ENCODE peak calls at places on chromosome 13, in seven cellular contexts. T, X, L, U, P, M and A are unnamed samples. For H3K36me3, the result is how much of the 10 kb centered on the place peaks cover.

GRCh38 chr13:50208826-50209335 is 193.6 kb downstream of the KCNRG start:
- DNase-seq in L (peak), X (peak), U (peak), P (no peak), T (peak), M (peak), A (no peak)

GRCh38 chr13:92838786-92839185 is 387.8 kb upstream of the GPC6 start:
- DNase-seq in M (peak), L (no peak), X (no peak), P (no peak), U (peak), T (peak), A (no peak)

GRCh38 chr13:44719857-44720671 is 143.9 kb upstream of the TSC22D1 start:
- DNase-seq in T (peak), U (peak), X (no peak), P (no peak), M (peak), L (no peak), A (no peak)

GRCh38 chr13:40190656-40191100 is 475.8 kb downstream of the FOXO1 start:
- DNase-seq in M (peak), L (no peak), X (no peak), T (peak), U (peak), P (peak), A (no peak)

GRCh38 chr13:21478881-21479808 is 20.0 kb upstream of the ZDHHC20 start:
- DNase-seq in L (no peak), X (no peak), U (peak), M (peak), P (no peak), T (peak), A (peak)

GRCh38 chr13:108176685-108177274 is 38.6 kb downstream of the LIG4 start:
- DNase-seq in U (no peak), X (no peak), P (no peak), M (peak), L (no peak), T (peak), A (no peak)

GRCh38 chr13:39452412-39452811 is 150.6 kb downstream of the LHFPL6 start:
- DNase-seq in M (no peak), P (no peak), X (no peak), L (no peak), U (peak), T (peak), A (no peak)

GRCh38 chr13:79659161-79659560 is 178.2 kb downstream of the NDFIP2 start:
- DNase-seq in U (peak), P (no peak), L (no peak), T (no peak), X (no peak), M (no peak), A (no peak)

GRCh38 chr13:48595330-48596127 is 58.2 kb upstream of the CYSLTR2 start:
- DNase-seq in T (peak), M (peak), X (no peak), P (no peak), U (peak), L (no peak), A (no peak)

GRCh38 chr13:96460571-96460970 is 370.7 kb downstream of the HS6ST3 start:
- DNase-seq in M (no peak), L (no peak), X (no peak), P (no peak), T (no peak), U (no peak), A (peak)

GRCh38 chr13:64369121-64369520 is 2861.0 kb downstream of the PCDH9 start:
- DNase-seq in P (no peak), T (peak), L (no peak), X (no peak), U (no peak), M (peak), A (peak)

GRCh38 chr13:23723463-23723862 is 153.3 kb downstream of the TNFRSF19 start:
- DNase-seq in X (no peak), L (no peak), M (peak), T (peak), U (peak), P (no peak), A (peak)

GRCh38 chr13:27909378-27909777 is 10.4 kb upstream of the PDX1 start:
- DNase-seq in P (no peak), T (no peak), U (no peak), M (no peak), X (no peak), L (no peak), A (no peak)

GRCh38 chr13:25175026-25175425 is 2.9 kb upstream of the AMER2 start:
- DNase-seq in L (no peak), U (no peak), T (no peak), P (no peak), M (no peak), X (no peak), A (no peak)

GRCh38 chr13:63408227-63409202 is 1992.9 kb upstream of the PCDH20 start:
- DNase-seq in U (peak), P (no peak), X (no peak), M (peak), T (no peak), L (no peak), A (no peak)

GRCh38 chr13:52955505-52955904 is 73.1 kb upstream of the OLFM4 start:
- DNase-seq in P (no peak), M (no peak), X (no peak), U (no peak), T (no peak), L (peak), A (no peak)

GRCh38 chr13:70408865-70409264 is 300.6 kb upstream of the KLHL1 start:
- DNase-seq in M (no peak), L (no peak), U (no peak), X (no peak), P (no peak), T (no peak), A (no peak)

GRCh38 chr13:95195146-95195545 is 106.1 kb downstream of the ABCC4 start:
- DNase-seq in U (no peak), X (no peak), P (no peak), M (no peak), L (no peak), T (no peak), A (no peak)

GRCh38 chr13:48859168-48860105 is 116.3 kb upstream of the FNDC3A start:
- DNase-seq in X (no peak), M (no peak), T (no peak), L (no peak), U (no peak), P (no peak), A (no peak)

GRCh38 chr13:59982631-59983382 is 180.9 kb downstream of the DIAPH3 start:
- DNase-seq in U (peak), M (peak), T (no peak), L (no peak), X (no peak), P (no peak), A (no peak)

GRCh38 chr13:28324181-28324789 is 170.6 kb downstream of the FLT1 start:
- DNase-seq in P (no peak), L (peak), U (no peak), T (peak), M (peak), X (no peak), A (peak)

GRCh38 chr13:98325724-98326123 is 148.7 kb upstream of the RNF113B start:
- DNase-seq in X (no peak), P (no peak), M (no peak), L (no peak), U (no peak), T (no peak), A (no peak)

GRCh38 chr13:51663980-51664957 is 80.0 kb downstream of the WDFY2 start:
- DNase-seq in M (no peak), U (no peak), L (no peak), T (no peak), P (no peak), X (no peak), A (no peak)

GRCh38 chr13:62171697-62172096 is 756.0 kb upstream of the PCDH20 start:
- DNase-seq in U (no peak), L (no peak), X (no peak), T (no peak), M (no peak), P (no peak), A (no peak)

GRCh38 chr13:110177790-110178189 is 129.2 kb downstream of the COL4A1 start:
- DNase-seq in L (no peak), P (no peak), M (no peak), X (no peak), T (no peak), U (no peak), A (no peak)
- H3K36me3 ChIP-seq in L (under half), P (under half), M (half or more), X (half or more), T (under half), U (half or more), A (under half)

GRCh38 chr13:32427852-32428580 is at the start of gene N4BP2L1:
- DNase-seq in T (peak), U (no peak), P (no peak), M (no peak), X (peak), L (no peak), A (no peak)

GRCh38 chr13:32428581-32429072 is 697 bp upstream of the N4BP2L1 start:
- DNase-seq in M (no peak), T (peak), P (no peak), L (no peak), U (no peak), X (no peak), A (no peak)

GRCh38 chr13:32430018-32430747 is 2.3 kb upstream of the N4BP2L1 start:
- DNase-seq in P (no peak), M (peak), L (no peak), T (no peak), X (no peak), U (no peak), A (no peak)

GRCh38 chr13:32426981-32427851 is 714 bp downstream of the N4BP2L1 start:
- DNase-seq in T (peak), P (no peak), X (peak), L (no peak), U (no peak), M (peak), A (no peak)

GRCh38 chr13:32429406-32429909 is 1.5 kb upstream of the N4BP2L1 start:
- DNase-seq in U (no peak), X (no peak), L (no peak), T (no peak), P (no peak), M (no peak), A (no peak)
- H3K27ac ChIP-seq in U (no peak), X (no peak), L (no peak), T (no peak), P (no peak), M (no peak), A (no peak)

DNA sequence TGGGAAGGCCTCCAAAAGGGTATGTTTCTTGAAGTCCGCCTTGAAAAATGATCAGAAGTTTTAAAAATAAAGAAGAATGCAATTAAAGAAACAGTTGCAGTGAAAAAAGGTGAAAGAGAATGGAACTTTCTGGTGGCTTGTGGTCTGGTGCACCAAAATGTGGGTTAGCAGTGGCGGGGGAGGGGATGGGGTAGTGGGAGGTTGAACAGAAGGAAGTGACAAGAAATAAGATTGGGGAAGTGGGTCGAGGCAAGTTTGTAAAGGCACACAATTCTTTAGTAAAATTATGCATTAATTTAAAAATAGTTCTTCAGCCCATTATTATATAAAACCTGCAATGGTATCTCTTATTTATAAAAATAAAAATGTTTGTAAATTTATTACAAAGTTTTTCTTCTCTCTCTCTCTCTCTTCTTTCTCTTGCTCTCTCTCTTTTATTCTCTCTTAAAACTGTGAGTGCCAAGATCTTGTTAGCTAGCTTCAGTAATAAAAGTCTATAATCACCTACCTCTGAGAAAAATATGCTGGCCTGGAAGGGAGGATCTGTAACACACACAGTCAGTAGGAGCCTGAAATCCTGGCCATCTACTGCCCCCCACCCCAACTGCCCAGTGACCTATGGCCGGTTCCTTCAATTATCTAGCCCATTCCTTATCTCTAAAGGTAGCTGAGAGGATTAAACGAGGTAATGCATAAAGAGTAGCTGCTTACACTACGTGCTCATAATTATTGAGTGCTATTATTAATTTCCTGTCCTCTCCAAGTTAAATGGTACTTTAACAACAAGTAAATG is 2.2 kb downstream of the LCP1 start:
- DNase-seq in T (no peak), M (no peak), U (no peak), X (no peak), P (no peak), L (no peak), A (no peak)
- H3K9ac ChIP-seq in T (no peak), M (no peak), U (no peak), X (no peak), P (no peak), L (no peak), A (peak)

DNA sequence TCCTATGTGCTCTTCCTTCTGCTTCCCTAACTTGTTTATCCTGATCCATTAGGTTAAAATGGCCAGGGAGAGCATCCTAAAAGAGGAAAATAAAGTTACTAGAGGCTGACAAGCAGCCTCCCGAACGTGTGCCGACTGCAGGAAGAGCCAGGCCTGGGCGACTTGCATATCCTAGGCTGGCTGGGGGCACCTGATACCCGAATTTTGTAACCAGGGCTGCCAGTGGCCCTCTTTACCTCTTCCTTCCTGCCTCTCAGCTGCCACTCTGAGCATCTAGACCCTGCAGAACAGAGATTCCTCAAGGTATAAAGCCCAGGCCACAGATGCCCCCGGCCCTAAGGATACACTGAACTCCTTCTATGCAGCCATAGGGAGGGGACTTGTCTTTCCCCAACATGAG is 48.5 kb upstream of the KATNAL1 start:
- DNase-seq in T (no peak), L (no peak), M (no peak), X (no peak), P (no peak), U (no peak), A (no peak)
- H3K36me3 ChIP-seq in T (under half), L (under half), M (under half), X (under half), P (under half), U (under half), A (under half)

GRCh38 chr13:29903524-29903923 is 53.1 kb upstream of the UBL3 start:
- DNase-seq in P (no peak), M (no peak), X (no peak), U (no peak), L (no peak), T (no peak), A (no peak)
- H3K27ac ChIP-seq in P (no peak), M (no peak), X (no peak), U (no peak), L (no peak), T (no peak), A (no peak)

GRCh38 chr13:42999491-42999890 is 7.5 kb upstream of the EPSTI1 start:
- DNase-seq in P (no peak), U (no peak), X (no peak), L (no peak), M (no peak), T (no peak), A (no peak)

GRCh38 chr13:42997381-42997780 is 5.3 kb upstream of the EPSTI1 start:
- DNase-seq in M (peak), T (peak), P (no peak), X (no peak), L (no peak), U (no peak), A (no peak)

GRCh38 chr13:42992585-42993122 is 613 bp upstream of the EPSTI1 start:
- DNase-seq in L (no peak), X (no peak), M (no peak), U (no peak), P (no peak), T (no peak), A (no peak)

GRCh38 chr13:42994878-42995277 is 2.8 kb upstream of the EPSTI1 start:
- DNase-seq in U (no peak), P (no peak), T (no peak), L (no peak), X (no peak), M (no peak), A (no peak)

GRCh38 chr13:42996584-42996983 is 4.5 kb upstream of the EPSTI1 start:
- DNase-seq in X (no peak), P (peak), T (peak), U (peak), L (no peak), M (peak), A (no peak)
- H3K9ac ChIP-seq in X (no peak), P (peak), T (peak), U (no peak), L (no peak), M (no peak), A (no peak)

DNA sequence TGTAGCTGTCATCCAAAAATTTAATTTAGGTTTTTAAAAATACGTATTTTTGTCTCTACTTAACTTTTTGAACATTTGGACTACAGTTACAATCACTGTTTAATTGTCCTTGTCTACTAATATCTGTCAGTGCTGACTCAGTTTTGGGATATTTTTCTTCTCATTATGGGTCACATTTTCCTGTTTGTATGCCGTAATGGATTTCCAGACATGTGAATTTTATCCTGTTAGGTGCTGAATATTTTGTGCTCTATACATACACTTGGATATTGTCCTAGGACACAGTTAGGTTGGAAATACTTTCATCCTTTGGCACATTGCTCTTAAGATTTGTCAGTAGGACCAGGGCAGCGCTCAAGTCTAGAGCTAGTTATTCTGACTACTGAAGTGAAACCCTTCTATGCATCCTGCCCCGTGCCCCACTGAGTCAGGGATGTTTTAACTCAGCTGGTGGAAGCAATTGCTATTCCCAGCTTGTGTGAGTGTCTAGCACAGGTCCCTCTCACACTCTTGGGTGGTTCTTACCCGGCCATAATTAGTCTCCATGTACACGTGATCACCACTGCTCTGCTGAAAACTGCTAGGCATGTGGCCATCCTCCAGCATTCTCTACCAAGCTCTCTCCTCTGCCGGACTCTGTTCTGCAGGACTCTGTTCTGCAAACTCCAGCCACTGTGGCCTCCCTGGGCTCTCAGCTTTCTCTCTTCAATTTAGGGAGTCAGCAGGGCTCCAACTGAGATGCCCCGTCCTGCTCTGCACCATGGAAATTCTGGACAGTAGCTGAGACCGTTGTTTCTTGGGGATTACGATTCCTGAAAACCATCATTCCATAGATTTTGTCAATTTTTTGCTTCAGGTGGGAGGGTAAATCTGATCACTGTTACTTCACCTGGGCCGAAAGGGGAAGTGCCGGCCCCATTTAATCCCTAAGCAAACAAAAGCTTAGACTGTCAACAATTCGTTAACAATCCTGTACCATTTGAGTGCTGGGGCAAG is 11.1 kb downstream of the PROZ start:
- DNase-seq in M (no peak), T (no peak), U (no peak), P (no peak), L (no peak), X (no peak), A (no peak)
- H3K36me3 ChIP-seq in M (under half), T (under half), U (under half), P (under half), L (under half), X (under half), A (under half)